ENCODE peak calls at places on chromosome 6, in ten cellular contexts. K is kidney; N is CD8-positive, alpha-beta T cell; C is AG04450; B is cardiac fibroblast; V is epithelial cell of esophagus; J is dorsolateral prefrontal cortex; E is AG10803; P is OCI-LY7; X is endodermal cell. D is an unnamed sample.

GRCh38 chr6:142871910-142872331 is 73.1 kb downstream of the HIVEP2 start:
- DNase-seq in E (peak), J (no peak), V (peak), C (peak), P (no peak), K (no peak), B (peak), N (peak), X (no peak), D (peak)

GRCh38 chr6:161279677-161280365 is 6.0 kb upstream of the AGPAT4 start:
- DNase-seq in C (no peak), E (no peak), K (no peak), J (no peak), X (no peak), N (no peak), P (no peak), V (no peak), B (no peak), D (no peak)

GRCh38 chr6:159983641-159984080 is 14.8 kb downstream of the IGF2R start:
- DNase-seq in V (no peak), X (no peak), P (no peak), C (no peak), B (no peak), K (no peak), N (no peak), E (peak), J (no peak), D (peak)

GRCh38 chr6:137980777-137981176 is 113.7 kb downstream of the TNFAIP3 start:
- DNase-seq in X (no peak), B (no peak), C (no peak), K (no peak), N (no peak), P (no peak), V (no peak), J (no peak), E (no peak), D (no peak)

GRCh38 chr6:157885211-157885788 is 62.3 kb downstream of the SNX9 start:
- DNase-seq in X (no peak), K (no peak), N (peak), V (no peak), J (no peak), P (no peak), E (no peak), C (no peak), B (no peak), D (no peak)

GRCh38 chr6:86937219-86938079 is at the start of gene HTR1E:
- DNase-seq in N (no peak), V (peak), J (peak), K (peak), X (peak), C (no peak), B (peak), P (no peak), E (no peak), D (peak)

GRCh38 chr6:15389759-15390723 is 144.2 kb downstream of the JARID2 start:
- DNase-seq in V (no peak), K (no peak), N (no peak), X (peak), B (peak), E (peak), P (peak), J (no peak), C (no peak), D (peak)

GRCh38 chr6:27428502-27428901 is 39.9 kb downstream of the ZNF391 start:
- DNase-seq in P (no peak), X (no peak), B (no peak), V (no peak), E (no peak), C (no peak), K (no peak), J (no peak), N (no peak), D (no peak)

GRCh38 chr6:137738197-137738596 is 128.9 kb upstream of the TNFAIP3 start:
- DNase-seq in E (peak), B (peak), J (no peak), N (no peak), K (no peak), X (no peak), V (peak), C (no peak), P (no peak), D (peak)

GRCh38 chr6:14121936-14122344 is 4.4 kb downstream of the CD83 start:
- DNase-seq in J (no peak), B (no peak), X (no peak), V (no peak), E (no peak), N (no peak), P (peak), K (no peak), C (no peak), D (no peak)

GRCh38 chr6:35694462-35694861 is 5.7 kb upstream of the FKBP5 start:
- DNase-seq in X (no peak), E (no peak), P (no peak), C (no peak), K (no peak), B (peak), V (peak), N (no peak), J (no peak), D (peak)

GRCh38 chr6:4296552-4296951 is 161.2 kb upstream of the ECI2 start:
- DNase-seq in P (no peak), J (no peak), E (no peak), K (no peak), N (no peak), C (no peak), V (no peak), B (no peak), X (peak), D (no peak)

GRCh38 chr6:43040542-43041257 is 13.0 kb downstream of the CUL7 start:
- DNase-seq in J (peak), V (no peak), K (no peak), X (no peak), E (no peak), N (no peak), C (no peak), P (no peak), B (no peak), D (no peak)

GRCh38 chr6:14000901-14001300 is 76.1 kb downstream of the RNF182 start:
- DNase-seq in V (no peak), E (peak), K (no peak), X (no peak), P (no peak), B (peak), C (no peak), J (no peak), N (no peak), D (no peak)

GRCh38 chr6:168496932-168497331 is 55.9 kb downstream of the SMOC2 start:
- DNase-seq in K (no peak), E (no peak), P (no peak), J (no peak), X (peak), B (no peak), V (no peak), C (no peak), N (no peak), D (no peak)

GRCh38 chr6:53142810-53143209 is 5.8 kb downstream of the GCM1 start:
- DNase-seq in N (no peak), P (no peak), E (no peak), B (no peak), C (no peak), J (no peak), K (no peak), X (no peak), V (no peak), D (no peak)

GRCh38 chr6:68891419-68891818 is 256.3 kb downstream of the ADGRB3 start:
- DNase-seq in V (peak), N (no peak), B (peak), J (no peak), K (no peak), P (no peak), X (no peak), C (no peak), E (no peak), D (peak)

GRCh38 chr6:11779308-11780096 is 899 bp upstream of the ADTRP start:
- DNase-seq in C (no peak), B (peak), E (no peak), X (no peak), K (no peak), N (no peak), V (no peak), P (no peak), J (no peak), D (no peak)

GRCh38 chr6:30441171-30441570 is 48.1 kb upstream of the HLA-E start:
- DNase-seq in P (no peak), X (no peak), C (no peak), J (no peak), V (peak), E (no peak), K (no peak), B (no peak), N (no peak), D (no peak)

GRCh38 chr6:85460951-85461805 is 11.3 kb downstream of the NT5E start:
- DNase-seq in N (peak), C (no peak), X (no peak), K (no peak), V (peak), E (peak), B (peak), J (no peak), P (peak), D (peak)

GRCh38 chr6:16822529-16822928 is 61.3 kb upstream of the ATXN1 start:
- DNase-seq in N (no peak), X (no peak), V (peak), C (no peak), B (no peak), E (no peak), J (no peak), P (no peak), K (no peak), D (no peak)

GRCh38 chr6:11223296-11223695 is 9.2 kb downstream of the NEDD9 start:
- DNase-seq in N (no peak), P (no peak), K (no peak), X (no peak), V (peak), J (no peak), B (peak), C (no peak), E (no peak), D (no peak)

GRCh38 chr6:44225579-44226325 is 2.4 kb downstream of the SLC29A1 start:
- DNase-seq in E (no peak), V (no peak), J (no peak), X (peak), P (peak), B (no peak), N (no peak), C (no peak), K (no peak), D (no peak)

GRCh38 chr6:159533568-159533967 is 159.5 kb downstream of the SOD2 start:
- DNase-seq in C (no peak), B (no peak), V (no peak), P (no peak), N (no peak), J (no peak), E (peak), X (no peak), K (no peak), D (peak)

GRCh38 chr6:4133941-4134838 is 1.2 kb downstream of the ECI2 start:
- DNase-seq in B (peak), N (peak), K (no peak), X (peak), P (peak), E (no peak), C (no peak), V (peak), J (peak), D (peak)

GRCh38 chr6:92790381-92790780 is 629.0 kb downstream of the EPHA7 start:
- DNase-seq in V (no peak), C (no peak), B (no peak), P (no peak), K (no peak), X (no peak), E (no peak), N (no peak), J (no peak), D (no peak)

GRCh38 chr6:159042003-159042823 is 2.6 kb downstream of the TAGAP start:
- DNase-seq in V (peak), E (peak), P (peak), J (peak), C (peak), B (peak), K (no peak), N (peak), X (peak), D (peak)

GRCh38 chr6:170210026-170210390 is 80.9 kb downstream of the DLL1 start:
- DNase-seq in B (no peak), J (no peak), X (peak), C (no peak), N (peak), P (no peak), V (no peak), K (no peak), E (no peak), D (no peak)

GRCh38 chr6:55450007-55450406 is 122.7 kb downstream of the GFRAL start:
- DNase-seq in J (no peak), E (peak), X (no peak), K (no peak), B (peak), P (no peak), V (no peak), N (no peak), C (no peak), D (no peak)

GRCh38 chr6:35086636-35087360 is 54.3 kb downstream of the TCP11 start:
- DNase-seq in J (no peak), N (no peak), K (no peak), X (no peak), P (no peak), C (no peak), E (no peak), B (no peak), V (no peak), D (no peak)

GRCh38 chr6:29146154-29146553 is 24.6 kb upstream of the OR2J2 start:
- DNase-seq in E (no peak), J (no peak), P (no peak), X (no peak), K (no peak), V (peak), B (no peak), C (no peak), N (no peak), D (no peak)

GRCh38 chr6:113570651-113571050 is 286.5 kb upstream of the MARCKS start:
- DNase-seq in J (no peak), C (no peak), X (no peak), N (no peak), E (no peak), V (no peak), P (no peak), K (no peak), B (no peak), D (no peak)
- TF ChIP-seq CTCF in J (no peak), C (no peak), X (no peak), N (no peak), E (no peak), V (peak), P (peak), K (no peak), B (peak), D (peak)

GRCh38 chr6:1311400-1312192 is at the start of gene FOXQ1:
- DNase-seq in C (no peak), E (no peak), V (peak), K (peak), J (peak), B (peak), N (no peak), P (no peak), X (peak), D (peak)
- H3K4me3 ChIP-seq in C (peak), E (peak), V (peak), K (peak), J (peak), B (peak), N (no peak), P (no peak), X (peak), D (peak)

GRCh38 chr6:31655349-31656237 is at the start of gene APOM:
- DNase-seq in X (no peak), K (no peak), J (no peak), V (no peak), P (no peak), N (no peak), C (no peak), E (no peak), B (no peak), D (no peak)

GRCh38 chr6:31651602-31652191 is 764 bp downstream of the BAG6 start:
- DNase-seq in V (peak), B (peak), J (no peak), X (no peak), N (no peak), K (no peak), C (no peak), E (peak), P (no peak), D (no peak)

GRCh38 chr6:31657406-31658157 is 1.9 kb downstream of the APOM start:
- DNase-seq in J (no peak), N (no peak), C (no peak), K (no peak), P (no peak), E (no peak), V (no peak), X (no peak), B (no peak), D (no peak)

GRCh38 chr6:31654574-31655348 is 933 bp upstream of the APOM start:
- DNase-seq in X (no peak), B (no peak), K (no peak), N (no peak), J (no peak), P (no peak), C (no peak), V (no peak), E (no peak), D (no peak)

GRCh38 chr6:31652925-31653724 is 664 bp upstream of the BAG6 start:
- DNase-seq in J (peak), N (peak), X (peak), V (no peak), B (no peak), K (peak), P (peak), C (no peak), E (no peak), D (no peak)
- TF ChIP-seq CTCF in J (peak), N (no peak), X (peak), V (no peak), B (no peak), K (no peak), P (peak), C (no peak), E (peak), D (no peak)

DNA sequence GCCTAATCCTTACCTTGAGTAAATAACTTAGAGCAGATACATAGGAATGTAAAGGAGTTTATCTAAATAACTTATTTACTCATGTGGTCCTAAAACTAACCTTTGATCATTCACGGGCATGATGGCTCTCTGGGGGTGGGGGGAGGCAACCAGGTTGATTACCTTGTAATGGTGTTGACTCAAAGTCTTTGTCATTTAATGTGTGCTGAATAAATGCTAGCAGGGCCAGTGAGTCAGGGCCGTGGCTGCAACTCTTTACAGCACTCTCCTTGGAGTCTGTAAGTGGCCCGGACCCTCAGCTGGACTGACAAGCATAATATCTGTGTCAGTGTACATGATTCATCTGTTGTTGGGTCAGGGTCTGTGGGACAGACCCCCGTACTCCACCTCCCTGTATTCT is 203.0 kb downstream of the EPM2A start:
- DNase-seq in P (no peak), V (no peak), X (peak), B (no peak), E (no peak), N (no peak), J (no peak), K (no peak), C (no peak), D (no peak)
- H3K4me3 ChIP-seq in P (no peak), V (no peak), X (peak), B (no peak), E (no peak), N (no peak), J (no peak), K (no peak), C (no peak), D (no peak)

DNA sequence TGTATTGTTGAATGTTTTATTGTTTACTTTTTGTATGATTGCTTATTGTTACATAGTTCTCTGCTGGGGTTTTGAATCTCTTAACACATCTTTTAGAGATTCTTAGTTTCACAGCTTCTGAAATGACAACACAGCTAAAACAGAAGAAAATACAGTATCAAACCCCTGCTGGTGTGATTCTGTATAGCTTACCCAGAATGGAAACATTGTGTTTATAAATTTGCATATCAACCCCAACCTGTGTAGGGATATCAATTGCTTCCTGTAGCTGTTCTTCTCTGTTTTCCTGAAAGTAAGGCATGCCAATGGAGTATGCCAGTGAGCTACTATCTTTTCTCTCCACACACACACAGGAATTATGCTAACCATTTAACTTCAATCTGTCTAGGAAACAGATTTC is 64.3 kb upstream of the ID4 start:
- DNase-seq in J (no peak), X (no peak), N (no peak), P (peak), C (no peak), V (no peak), B (no peak), K (no peak), E (no peak), D (no peak)
- TF ChIP-seq CTCF in J (no peak), X (peak), N (no peak), P (peak), C (peak), V (peak), B (peak), K (no peak), E (no peak), D (no peak)

GRCh38 chr6:125346926-125347563 is 45.3 kb upstream of the HDDC2 start:
- DNase-seq in J (no peak), E (no peak), N (no peak), B (no peak), C (no peak), X (no peak), K (no peak), V (no peak), P (peak), D (no peak)
- H3K4me3 ChIP-seq in J (peak), E (no peak), N (no peak), B (no peak), C (no peak), X (no peak), K (no peak), V (no peak), P (peak), D (no peak)

DNA sequence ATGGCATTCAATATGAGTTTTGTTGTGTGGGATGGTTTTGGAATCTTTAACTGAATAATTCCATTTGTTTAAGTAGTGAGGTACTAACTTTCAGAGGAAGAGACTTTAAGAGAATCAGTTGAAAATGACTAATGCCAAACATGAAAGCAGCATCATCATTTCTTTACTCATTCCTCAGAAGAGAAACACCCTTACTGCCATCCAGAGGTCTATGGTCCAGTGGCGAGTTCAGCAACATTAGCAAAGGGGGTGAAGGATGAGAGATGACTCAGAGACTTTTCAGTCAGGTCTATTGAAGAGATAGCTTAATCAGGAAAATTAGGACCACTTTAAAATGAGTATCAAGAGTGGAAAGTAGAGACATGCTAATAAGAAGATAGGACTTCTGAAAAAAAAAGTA is 118.8 kb downstream of the COL19A1 start:
- DNase-seq in N (no peak), C (no peak), X (no peak), E (no peak), K (no peak), V (peak), P (no peak), J (no peak), B (peak), D (peak)
- TF ChIP-seq CTCF in N (no peak), C (no peak), X (no peak), E (no peak), K (no peak), V (no peak), P (no peak), J (no peak), B (no peak), D (no peak)

GRCh38 chr6:105488521-105489212 is 85.8 kb upstream of the PREP start:
- DNase-seq in E (peak), B (peak), X (no peak), C (no peak), P (no peak), N (no peak), V (no peak), K (no peak), J (no peak), D (no peak)
- H3K4me3 ChIP-seq in E (no peak), B (no peak), X (no peak), C (no peak), P (no peak), N (no peak), V (no peak), K (no peak), J (peak), D (no peak)

D was measured in astrocyte of the spinal cord.